ENCODE peak calls at places on chromosomes 12 and 14, in seven cellular contexts. S is breast epithelium, F is NB4, C is body of pancreas, I is uterus, G is testis, P is adrenal gland. T is an unnamed sample.

GRCh38 chr12:56107242-56107641 is 2.9 kb downstream of the PA2G4 start:
- DNase-seq in S (no peak), P (no peak), I (no peak), F (no peak), G (no peak), C (no peak), T (no peak)

GRCh38 chr12:113259499-113259953 is 38.3 kb downstream of the TPCN1 start:
- DNase-seq in I (peak), F (peak), S (peak), G (peak), C (peak), P (peak), T (no peak)

GRCh38 chr12:126093911-126094310 is 1028.7 kb downstream of the AACS start:
- DNase-seq in S (no peak), G (peak), I (no peak), P (no peak), F (peak), C (no peak), T (no peak)

GRCh38 chr12:116146386-116146785 is 131.1 kb downstream of the MED13L start:
- DNase-seq in F (no peak), C (no peak), P (no peak), S (no peak), I (no peak), G (no peak), T (no peak)

GRCh38 chr12:65877836-65878235 is 53.6 kb downstream of the HMGA2 start:
- DNase-seq in P (no peak), C (no peak), G (no peak), F (no peak), I (no peak), S (no peak), T (no peak)

GRCh38 chr12:49560695-49561094 is 7.2 kb downstream of the MCRS1 start:
- DNase-seq in C (no peak), P (no peak), F (no peak), S (no peak), I (no peak), G (no peak), T (no peak)

GRCh38 chr14:71554959-71555612 is 377.1 kb upstream of the RGS6 start:
- DNase-seq in P (no peak), I (no peak), F (no peak), G (no peak), C (no peak), S (no peak), T (no peak)

GRCh38 chr12:62732861-62733427 is 202.0 kb downstream of the PPM1H start:
- DNase-seq in C (no peak), S (no peak), F (peak), P (no peak), I (no peak), G (no peak), T (no peak)

GRCh38 chr12:119005085-119005484 is 23.7 kb downstream of the SRRM4 start:
- DNase-seq in I (no peak), C (no peak), S (no peak), P (no peak), F (no peak), G (no peak), T (no peak)

GRCh38 chr14:97155320-97155719 is 358.1 kb downstream of the VRK1 start:
- DNase-seq in S (no peak), F (no peak), C (no peak), P (no peak), I (no peak), G (no peak), T (no peak)

GRCh38 chr14:33163109-33163508 is 224.4 kb downstream of the NPAS3 start:
- DNase-seq in F (no peak), G (no peak), C (no peak), S (no peak), P (no peak), I (no peak), T (no peak)

GRCh38 chr12:59084758-59085383 is 164.6 kb upstream of the LRIG3 start:
- DNase-seq in C (no peak), I (peak), F (no peak), S (peak), P (no peak), G (peak), T (no peak)

GRCh38 chr12:98352218-98352811 is 163.1 kb upstream of the TMPO start:
- DNase-seq in S (no peak), P (no peak), C (no peak), G (no peak), I (no peak), F (no peak), T (no peak)

GRCh38 chr12:130672122-130672825 is 43.8 kb downstream of the RIMBP2 start:
- DNase-seq in P (no peak), F (no peak), I (no peak), S (no peak), G (no peak), C (no peak), T (no peak)

DNA sequence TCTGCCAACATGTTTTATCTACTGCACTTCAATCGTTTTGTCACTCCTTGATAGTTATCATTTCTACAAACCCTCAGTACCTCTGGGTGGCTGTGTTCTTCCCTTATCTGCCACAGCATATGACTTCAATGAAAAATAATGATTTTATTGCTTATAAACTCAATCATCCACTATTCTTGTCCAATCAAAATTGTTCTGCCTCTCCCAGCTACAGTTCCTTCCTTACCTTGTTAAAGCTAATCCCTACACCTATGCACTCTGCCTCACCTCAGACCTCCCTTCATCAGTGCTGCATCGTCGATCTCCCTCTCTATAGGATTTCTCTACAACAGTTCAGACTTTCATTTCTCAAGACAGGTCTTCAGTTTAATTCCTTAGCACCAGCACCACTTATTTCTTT is 58.8 kb downstream of the ERGIC2 start:
- DNase-seq in I (no peak), F (no peak), C (no peak), G (no peak), S (no peak), P (no peak), T (no peak)
- H3K4me3 ChIP-seq in I (no peak), F (no peak), C (no peak), G (no peak), S (no peak), P (no peak), T (no peak)

GRCh38 chr12:57459055-57459749 is 383 bp upstream of the GLI1 start:
- DNase-seq in S (peak), I (peak), G (peak), F (peak), C (peak), P (peak), T (peak)
- TF ChIP-seq POLR2A in S (no peak), I (peak), G (no peak), F (no peak), C (peak), P (peak), T (peak)

GRCh38 chr12:45730116-45730841 is 773 bp downstream of the ARID2 start:
- DNase-seq in G (peak), P (peak), C (peak), I (peak), S (peak), F (peak), T (peak)
- H3K4me3 ChIP-seq in G (peak), P (peak), C (peak), I (peak), S (peak), F (peak), T (peak)

GRCh38 chr14:77562681-77563080 is 53.8 kb downstream of the SPTLC2 start:
- DNase-seq in S (no peak), C (no peak), P (no peak), F (no peak), I (no peak), G (no peak), T (no peak)
- TF ChIP-seq POLR2A in S (no peak), C (no peak), P (no peak), F (no peak), I (no peak), G (no peak), T (no peak)

DNA sequence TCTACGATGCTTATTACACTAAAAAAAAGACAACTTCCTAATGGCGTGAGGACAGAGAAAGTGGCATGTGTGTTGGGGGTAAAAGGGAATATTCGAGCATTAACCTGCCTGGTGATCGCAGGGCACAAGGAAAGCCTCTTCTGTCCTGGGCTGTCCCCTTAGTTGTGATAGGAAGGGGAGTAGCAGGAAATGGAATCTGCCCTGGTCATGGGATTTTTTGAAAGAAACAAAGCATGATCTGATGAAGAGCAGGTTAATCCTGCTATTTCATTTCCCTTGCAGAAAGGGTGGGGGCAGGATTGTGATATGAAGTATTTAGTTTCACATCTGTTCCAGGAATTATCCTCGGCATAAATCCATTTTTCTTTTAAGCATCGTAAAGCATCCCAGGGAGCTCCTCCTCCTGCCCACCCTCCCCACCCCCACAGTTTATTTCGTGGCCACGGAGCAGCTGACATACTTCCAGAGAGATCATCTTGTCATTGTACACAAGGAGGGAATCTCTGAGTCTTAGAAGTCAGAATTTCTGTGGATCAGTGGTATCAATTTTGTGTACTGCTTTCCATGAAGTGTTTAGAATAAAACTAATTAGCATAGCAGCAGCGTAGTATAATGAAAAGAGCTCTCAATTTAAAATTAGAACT is 53.1 kb downstream of the TGFB3 start:
- DNase-seq in G (no peak), S (no peak), C (no peak), F (no peak), P (no peak), I (no peak), T (no peak)
- H3K4me3 ChIP-seq in G (no peak), S (no peak), C (no peak), F (no peak), P (no peak), I (no peak), T (no peak)

GRCh38 chr12:110613771-110614684 is at the start of gene TCTN1:
- DNase-seq in P (peak), G (peak), F (peak), S (peak), C (peak), I (peak), T (peak)
- TF ChIP-seq POLR2A in P (no peak), G (peak), F (peak), S (peak), C (peak), I (peak), T (peak)

GRCh38 chr14:80979951-80980350 is 24.5 kb downstream of the TSHR start:
- DNase-seq in G (no peak), C (no peak), S (no peak), P (no peak), F (no peak), I (no peak), T (no peak)

GRCh38 chr14:80977103-80977728 is 21.8 kb downstream of the TSHR start:
- DNase-seq in C (no peak), G (no peak), S (no peak), P (no peak), F (no peak), I (no peak), T (no peak)

GRCh38 chr14:80978403-80978802 is 23.0 kb downstream of the TSHR start:
- DNase-seq in P (no peak), G (no peak), S (no peak), C (no peak), I (no peak), F (no peak), T (no peak)

GRCh38 chr14:80973918-80974317 is 18.5 kb downstream of the TSHR start:
- DNase-seq in I (peak), S (no peak), C (no peak), F (no peak), P (no peak), G (no peak), T (no peak)

DNA sequence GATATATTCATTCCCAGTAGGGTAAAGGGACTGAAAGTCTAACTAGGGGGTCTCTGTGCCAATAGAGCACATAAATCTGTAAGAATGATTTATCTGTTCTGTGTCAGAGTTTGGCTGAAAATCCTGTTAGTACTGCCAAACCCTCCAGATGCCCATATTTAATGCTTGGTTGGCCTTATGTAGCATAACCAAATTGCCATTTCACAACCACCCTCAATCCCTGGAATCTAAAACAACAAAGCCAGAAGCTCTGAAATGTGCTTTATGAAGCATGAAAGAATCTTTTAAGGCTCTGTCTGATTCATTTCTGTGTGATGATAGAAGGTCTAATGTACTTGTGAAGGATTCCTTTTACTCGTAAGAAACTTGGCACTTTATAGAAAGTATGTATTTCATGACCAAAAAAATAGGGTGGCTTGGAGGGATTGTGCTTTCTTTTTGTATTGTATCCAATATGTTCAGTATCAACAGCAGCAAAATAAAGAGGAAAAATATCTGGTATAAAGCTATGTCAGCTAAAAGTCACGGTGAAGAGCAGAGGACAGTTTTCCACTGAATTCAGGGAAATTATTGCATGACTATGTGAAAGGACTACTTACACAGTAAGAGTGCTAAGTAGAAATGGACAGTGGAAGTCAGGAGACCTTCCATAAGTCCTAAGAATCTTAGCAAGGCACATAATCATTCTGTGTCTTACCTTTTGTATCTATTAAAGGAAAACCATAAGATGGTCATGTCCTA is 19.1 kb downstream of the TSHR start:
- DNase-seq in F (no peak), S (no peak), P (no peak), I (no peak), G (no peak), C (no peak), T (no peak)
- H3K4me3 ChIP-seq in F (no peak), S (no peak), P (no peak), I (no peak), G (no peak), C (no peak), T (no peak)